ENCODE peak calls at places on chromosome 11, in four cellular contexts. B, R, W and K are unnamed samples.

GRCh38 chr11:46296520-46297448 is 19.3 kb downstream of the CREB3L1 start:
- DNase-seq in B (peak), R (peak), W (no peak), K (no peak)

GRCh38 chr11:119377961-119378667 is 3.4 kb downstream of the USP2 start:
- DNase-seq in B (no peak), R (no peak), W (no peak), K (no peak)

GRCh38 chr11:77517753-77518152 is 43.9 kb upstream of the PAK1 start:
- DNase-seq in B (no peak), R (no peak), W (no peak), K (no peak)

GRCh38 chr11:105719073-105719846 is 109.4 kb downstream of the GRIA4 start:
- DNase-seq in B (peak), R (peak), W (peak), K (peak)

GRCh38 chr11:1194231-1194976 is 28.5 kb upstream of the MUC5B start:
- DNase-seq in B (no peak), R (no peak), W (no peak), K (no peak)

GRCh38 chr11:69272961-69273461 is 20.9 kb upstream of the MYEOV start:
- DNase-seq in B (no peak), R (no peak), W (no peak), K (no peak)

GRCh38 chr11:68021167-68021787 is 9.2 kb upstream of the NDUFS8 start:
- DNase-seq in B (no peak), R (no peak), W (no peak), K (no peak)

GRCh38 chr11:102704841-102705240 is 728 bp downstream of the MMP27 start:
- DNase-seq in B (no peak), R (no peak), W (no peak), K (no peak)

GRCh38 chr11:68546555-68546954 is 86.0 kb downstream of the PPP6R3 start:
- DNase-seq in B (peak), R (no peak), W (no peak), K (no peak)

GRCh38 chr11:68337399-68337835 is 25.0 kb downstream of the LRP5 start:
- DNase-seq in B (no peak), R (no peak), W (no peak), K (peak)

GRCh38 chr11:56271092-56271491 is 2.9 kb upstream of the OR5T1 start:
- DNase-seq in B (no peak), R (no peak), W (no peak), K (peak)
- TF ChIP-seq EZH2 in B (no peak), R (no peak), W (no peak), K (no peak)

DNA sequence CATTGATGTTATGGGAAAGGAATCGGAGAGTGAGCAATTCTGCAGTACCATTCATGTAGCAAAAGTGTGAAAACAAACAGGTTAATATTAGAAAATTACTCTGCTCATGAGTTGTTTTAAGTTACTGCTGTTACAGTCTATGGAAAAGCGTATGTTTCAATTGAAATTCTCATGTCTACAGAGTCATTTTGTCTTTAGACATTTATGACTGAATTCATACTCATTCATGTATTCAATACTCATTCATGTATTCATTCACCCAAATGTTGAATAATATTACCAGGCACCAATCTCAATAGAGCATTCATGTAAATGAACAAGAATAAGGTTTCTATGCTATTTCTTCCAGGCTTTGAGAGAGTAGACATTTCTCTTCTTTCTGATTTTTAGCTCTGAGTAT is 8.1 kb downstream of the FLI1 start:
- DNase-seq in B (no peak), R (no peak), W (no peak), K (no peak)
- H3K4me2 ChIP-seq in B (no peak), R (no peak), W (no peak), K (no peak)

GRCh38 chr11:71447791-71448256 is 369 bp downstream of the DHCR7 start:
- DNase-seq in B (no peak), R (no peak), W (no peak), K (peak)

GRCh38 chr11:71448257-71449161 is at the start of gene DHCR7:
- DNase-seq in B (peak), R (peak), W (peak), K (peak)

GRCh38 chr11:71446150-71446549 is 2.0 kb downstream of the DHCR7 start:
- DNase-seq in B (no peak), R (no peak), W (no peak), K (no peak)

GRCh38 chr11:71444811-71445210 is 3.4 kb downstream of the DHCR7 start:
- DNase-seq in B (no peak), R (no peak), W (no peak), K (no peak)

DNA sequence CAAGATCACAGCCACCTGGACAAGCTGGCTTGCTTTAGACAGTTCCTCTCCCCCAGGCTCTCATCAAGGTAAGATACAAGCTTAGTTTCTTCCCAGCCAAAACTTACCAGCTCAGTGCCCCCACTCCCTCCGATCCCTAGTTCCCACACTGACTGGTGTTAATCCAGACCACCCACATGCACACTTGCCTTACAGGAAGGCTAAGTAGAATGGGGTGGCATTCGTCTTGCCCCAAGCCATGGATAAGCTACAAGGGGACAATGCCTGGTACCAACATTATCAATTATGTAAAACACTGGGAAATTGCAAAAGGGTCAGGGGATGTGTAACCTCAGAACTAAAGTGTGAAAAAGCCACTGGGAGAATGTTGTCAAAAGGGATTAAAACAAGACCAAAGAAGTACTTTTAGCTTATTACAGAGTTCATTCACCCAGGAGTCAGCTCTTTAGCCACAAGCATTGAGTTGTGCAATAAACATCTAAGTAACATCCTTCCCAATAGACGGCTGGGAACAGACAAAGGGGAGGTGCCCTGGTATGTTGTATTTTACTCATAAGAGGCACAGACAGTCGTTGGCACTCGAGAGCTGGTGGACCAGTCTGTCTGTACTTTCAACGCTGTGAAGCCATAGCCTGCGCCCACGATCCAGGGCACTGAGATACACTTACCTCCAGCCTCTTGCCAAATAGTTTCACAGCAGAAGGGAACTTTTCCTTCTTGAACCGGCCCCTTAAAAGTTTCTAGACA is 1.1 kb downstream of the DHCR7 start:
- DNase-seq in B (peak), R (peak), W (no peak), K (peak)
- H3K9ac ChIP-seq in B (peak), R (no peak), W (peak), K (peak)

GRCh38 chr11:71928739-71929443 is at the start of gene RNF121:
- DNase-seq in B (peak), R (peak), W (peak), K (peak)
- TF ChIP-seq EZH2 in B (no peak), R (no peak), W (no peak), K (no peak)

GRCh38 chr11:118144301-118144701 is 8.3 kb downstream of the SCN4B start:
- DNase-seq in B (no peak), R (no peak), W (no peak), K (no peak)

GRCh38 chr11:118143661-118144185 is 8.9 kb downstream of the SCN4B start:
- DNase-seq in B (no peak), R (no peak), W (no peak), K (no peak)

GRCh38 chr11:118142081-118142480 is 10.5 kb downstream of the SCN4B start:
- DNase-seq in B (no peak), R (no peak), W (no peak), K (peak)

GRCh38 chr11:118144869-118145268 is 7.8 kb downstream of the SCN4B start:
- DNase-seq in B (no peak), R (no peak), W (no peak), K (no peak)

DNA sequence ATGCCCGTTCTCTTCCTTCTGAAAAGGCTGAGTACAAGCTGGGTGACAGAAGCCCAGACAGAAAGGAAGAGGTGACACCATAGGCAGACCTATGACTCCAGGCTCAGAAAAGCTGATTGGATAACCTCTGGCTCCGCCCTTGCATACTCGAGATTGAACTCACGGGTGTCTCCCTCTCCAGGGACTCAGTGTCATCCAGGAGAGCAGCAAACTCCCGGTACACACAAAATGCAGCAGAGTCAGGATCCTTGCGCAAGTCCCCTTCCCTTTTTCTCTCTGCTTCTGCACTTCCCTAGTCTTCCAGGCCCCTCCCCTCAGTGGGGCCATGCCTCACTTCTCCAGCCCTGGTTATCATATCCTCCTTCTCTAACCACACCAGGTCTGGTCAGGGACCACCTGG is 9.8 kb downstream of the SCN4B start:
- DNase-seq in B (no peak), R (no peak), W (no peak), K (no peak)
- H3K4me2 ChIP-seq in B (no peak), R (no peak), W (no peak), K (no peak)

DNA sequence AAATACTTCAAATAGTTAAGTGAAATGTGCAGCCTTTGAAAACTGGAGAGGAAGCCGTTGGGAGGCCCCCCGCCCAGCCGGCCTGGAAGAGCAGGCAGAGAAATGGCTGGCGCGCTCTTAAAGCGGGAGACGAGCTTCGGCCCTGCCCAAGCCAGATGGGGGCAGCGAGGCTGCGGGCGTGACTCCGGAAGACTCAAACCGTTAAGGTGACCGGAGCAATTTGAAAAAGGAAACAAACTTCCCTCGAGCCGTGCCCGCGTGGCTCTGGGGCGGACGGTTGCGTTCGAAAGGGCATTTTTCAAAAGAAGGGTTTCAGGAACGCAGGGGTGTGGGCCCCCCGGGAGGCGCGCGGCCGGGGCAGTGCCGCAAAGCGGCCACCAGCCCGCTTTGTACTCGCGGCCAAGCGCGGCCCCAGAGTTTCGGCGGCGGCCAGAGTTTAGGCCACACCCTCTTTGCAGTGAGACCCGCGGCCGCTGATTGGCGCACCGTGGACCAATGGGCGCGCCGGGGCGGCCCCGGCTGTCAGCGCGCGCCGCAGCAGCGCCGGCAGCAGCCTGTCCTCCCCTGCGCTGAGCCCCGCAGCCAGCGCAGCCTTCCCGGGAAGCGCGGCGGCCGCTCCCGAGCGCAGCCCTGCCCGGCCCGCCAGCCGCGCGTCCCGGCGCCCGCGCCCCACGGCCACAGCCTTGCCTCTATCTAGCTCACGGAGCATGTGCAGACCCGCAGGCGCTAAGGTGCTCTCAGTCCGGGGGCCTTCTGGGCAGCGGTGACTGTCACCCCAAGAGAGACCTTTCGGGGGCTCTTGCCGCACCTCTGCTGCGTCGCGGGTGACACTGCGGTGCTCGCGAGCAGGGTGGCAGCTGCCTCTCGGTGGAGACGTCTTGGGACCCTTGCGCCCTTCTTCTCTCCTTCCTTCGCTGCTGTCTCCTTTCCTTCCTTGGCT is at the start of gene NAV2:
- DNase-seq in B (peak), R (peak), W (peak), K (peak)
- H3K9ac ChIP-seq in B (peak), R (peak), W (peak), K (peak)

DNA sequence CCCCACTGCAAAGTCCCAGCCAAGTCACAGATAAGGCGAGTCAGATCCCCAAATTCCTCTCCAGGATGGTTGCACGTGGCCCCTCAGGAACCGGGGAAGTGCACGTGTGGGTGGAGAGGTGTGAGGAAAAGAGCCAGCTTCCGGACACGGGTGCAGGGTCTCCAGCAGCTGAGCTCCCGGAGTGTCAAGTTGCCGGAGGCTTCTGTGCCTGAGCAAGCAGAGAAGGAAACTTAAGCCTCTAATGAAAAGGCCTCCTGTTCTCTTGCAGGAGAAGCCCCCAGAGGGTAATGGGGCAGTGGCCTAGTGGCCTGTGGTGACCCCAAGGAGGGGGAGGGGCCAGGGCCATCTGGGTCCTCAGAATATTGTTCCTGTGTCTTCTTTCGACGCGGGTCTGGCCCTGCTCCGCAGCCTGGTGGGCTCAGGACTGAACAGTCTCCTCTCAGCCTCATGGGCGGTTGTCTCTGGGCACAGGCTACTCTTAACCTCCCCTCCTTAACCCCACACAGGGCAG is 147.9 kb downstream of the FEZ1 start:
- DNase-seq in B (no peak), R (no peak), W (no peak), K (no peak)
- TF ChIP-seq EZH2 in B (no peak), R (no peak), W (no peak), K (no peak)

DNA sequence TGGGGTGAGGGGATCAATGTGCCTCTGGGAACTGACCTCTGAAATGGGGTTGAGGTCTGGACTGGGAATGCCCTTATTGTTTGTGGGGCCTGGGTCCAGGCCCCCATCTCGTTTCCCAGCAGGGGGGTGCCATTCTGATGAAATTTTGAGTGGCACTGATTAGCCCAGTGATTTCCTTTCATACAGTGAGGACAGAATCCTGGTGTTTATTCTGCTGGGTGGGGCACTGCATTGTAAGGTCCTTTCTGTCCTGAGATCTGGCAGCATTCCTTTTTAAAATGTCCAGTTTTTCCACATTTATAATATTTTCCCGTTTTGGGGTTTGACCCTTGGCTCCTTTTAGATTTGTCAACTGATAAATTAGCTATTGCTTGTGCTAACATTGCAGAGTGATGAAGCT is 27.1 kb downstream of the OR10A6 start:
- DNase-seq in B (no peak), R (no peak), W (no peak), K (no peak)
- H3K4me2 ChIP-seq in B (no peak), R (no peak), W (no peak), K (peak)

GRCh38 chr11:108697872-108698473 is 33.1 kb downstream of the DDX10 start:
- DNase-seq in B (peak), R (peak), W (peak), K (peak)
- H3K9ac ChIP-seq in B (no peak), R (no peak), W (no peak), K (no peak)

GRCh38 chr11:32427935-32428664 is 7.2 kb downstream of the WT1 start:
- DNase-seq in B (no peak), R (no peak), W (no peak), K (no peak)
- TF ChIP-seq EZH2 in B (peak), R (peak), W (no peak), K (peak)